ENCODE peak calls at places on chromosomes 6 and 20, in six cellular contexts. One of them, this sample, is unnamed.

GRCh38 chr6:138128096-138128495 is 20.9 kb upstream of the PERP start:
- DNase-seq in MM.1S: no peak
- DNase-seq in heart right ventricle: no peak
- DNase-seq in left lung: no peak
- DNase-seq in left ventricle myocardium inferior: no peak
- DNase-seq in heart left ventricle: no peak
- DNase-seq in this sample: no peak

GRCh38 chr6:137423444-137424168 is 70.6 kb downstream of the OLIG3 start:
- DNase-seq in MM.1S: no peak
- DNase-seq in heart right ventricle: no peak
- DNase-seq in left lung: no peak
- DNase-seq in left ventricle myocardium inferior: no peak
- DNase-seq in heart left ventricle: no peak
- DNase-seq in this sample: no peak

GRCh38 chr6:111208928-111209327 is 121.6 kb downstream of the SLC16A10 start:
- DNase-seq in MM.1S: no peak
- DNase-seq in heart right ventricle: no peak
- DNase-seq in left lung: no peak
- DNase-seq in left ventricle myocardium inferior: no peak
- DNase-seq in heart left ventricle: no peak
- DNase-seq in this sample: no peak

GRCh38 chr6:94446120-94446519 is 1026.8 kb upstream of the EPHA7 start:
- DNase-seq in MM.1S: no peak
- DNase-seq in heart right ventricle: no peak
- DNase-seq in left lung: no peak
- DNase-seq in left ventricle myocardium inferior: no peak
- DNase-seq in heart left ventricle: no peak
- DNase-seq in this sample: no peak

GRCh38 chr20:51767867-51768758 is at the start of gene ATP9A:
- DNase-seq in MM.1S: no peak
- DNase-seq in heart right ventricle: peak
- DNase-seq in left lung: no peak
- DNase-seq in left ventricle myocardium inferior: peak
- DNase-seq in heart left ventricle: peak
- DNase-seq in this sample: no peak

GRCh38 chr20:16007978-16008377 is 565.3 kb downstream of the KIF16B start:
- DNase-seq in MM.1S: no peak
- DNase-seq in heart right ventricle: no peak
- DNase-seq in left lung: no peak
- DNase-seq in left ventricle myocardium inferior: no peak
- DNase-seq in heart left ventricle: no peak
- DNase-seq in this sample: no peak

GRCh38 chr6:54980511-54981275 is 134.1 kb downstream of the FAM83B start:
- DNase-seq in MM.1S: no peak
- DNase-seq in heart right ventricle: no peak
- DNase-seq in left lung: no peak
- DNase-seq in left ventricle myocardium inferior: no peak
- DNase-seq in heart left ventricle: no peak
- DNase-seq in this sample: no peak

GRCh38 chr20:33516882-33517281 is 27.0 kb downstream of the CBFA2T2 start:
- DNase-seq in MM.1S: peak
- DNase-seq in heart right ventricle: no peak
- DNase-seq in left lung: no peak
- DNase-seq in left ventricle myocardium inferior: no peak
- DNase-seq in heart left ventricle: no peak
- DNase-seq in this sample: no peak

GRCh38 chr6:87724994-87725811 is 23.2 kb upstream of the AKIRIN2 start:
- DNase-seq in MM.1S: peak
- DNase-seq in heart right ventricle: no peak
- DNase-seq in left lung: no peak
- DNase-seq in left ventricle myocardium inferior: no peak
- DNase-seq in heart left ventricle: no peak
- DNase-seq in this sample: peak

GRCh38 chr6:44649365-44650025 is 262.0 kb downstream of the CDC5L start:
- DNase-seq in MM.1S: peak
- DNase-seq in heart right ventricle: no peak
- DNase-seq in left lung: no peak
- DNase-seq in left ventricle myocardium inferior: no peak
- DNase-seq in heart left ventricle: no peak
- DNase-seq in this sample: no peak

GRCh38 chr6:37354526-37355384 is 972 bp downstream of the RNF8 start:
- DNase-seq in MM.1S: no peak
- DNase-seq in heart right ventricle: no peak
- DNase-seq in left lung: peak
- DNase-seq in left ventricle myocardium inferior: peak
- DNase-seq in heart left ventricle: no peak
- DNase-seq in this sample: no peak

GRCh38 chr20:58818585-58819285 is 32.0 kb downstream of the GNAS-AS1 start:
- DNase-seq in MM.1S: no peak
- DNase-seq in heart right ventricle: no peak
- DNase-seq in left lung: no peak
- DNase-seq in left ventricle myocardium inferior: no peak
- DNase-seq in heart left ventricle: no peak
- DNase-seq in this sample: no peak

GRCh38 chr6:143336446-143337152 is 113.9 kb downstream of the ADAT2 start:
- DNase-seq in MM.1S: no peak
- DNase-seq in heart right ventricle: no peak
- DNase-seq in left lung: no peak
- DNase-seq in left ventricle myocardium inferior: no peak
- DNase-seq in heart left ventricle: no peak
- DNase-seq in this sample: no peak

GRCh38 chr6:15441215-15441868 is 195.5 kb downstream of the JARID2 start:
- DNase-seq in MM.1S: peak
- DNase-seq in heart right ventricle: peak
- DNase-seq in left lung: no peak
- DNase-seq in left ventricle myocardium inferior: no peak
- DNase-seq in heart left ventricle: peak
- DNase-seq in this sample: no peak

GRCh38 chr20:34179636-34180360 is 61.4 kb upstream of the ASIP start:
- DNase-seq in MM.1S: no peak
- DNase-seq in heart right ventricle: no peak
- DNase-seq in left lung: no peak
- DNase-seq in left ventricle myocardium inferior: no peak
- DNase-seq in heart left ventricle: no peak
- DNase-seq in this sample: no peak

GRCh38 chr20:54255157-54255556 is 47.3 kb downstream of the PFDN4 start:
- DNase-seq in MM.1S: no peak
- DNase-seq in heart right ventricle: no peak
- DNase-seq in left lung: no peak
- DNase-seq in left ventricle myocardium inferior: no peak
- DNase-seq in heart left ventricle: no peak
- DNase-seq in this sample: no peak

GRCh38 chr6:81774542-81774941 is 22.1 kb upstream of the TENT5A start:
- DNase-seq in MM.1S: no peak
- DNase-seq in heart right ventricle: no peak
- DNase-seq in left lung: no peak
- DNase-seq in left ventricle myocardium inferior: no peak
- DNase-seq in heart left ventricle: no peak
- DNase-seq in this sample: no peak

GRCh38 chr6:98136333-98136732 is 698.0 kb upstream of the POU3F2 start:
- DNase-seq in MM.1S: no peak
- DNase-seq in heart right ventricle: no peak
- DNase-seq in left lung: no peak
- DNase-seq in left ventricle myocardium inferior: no peak
- DNase-seq in heart left ventricle: no peak
- DNase-seq in this sample: no peak

DNA sequence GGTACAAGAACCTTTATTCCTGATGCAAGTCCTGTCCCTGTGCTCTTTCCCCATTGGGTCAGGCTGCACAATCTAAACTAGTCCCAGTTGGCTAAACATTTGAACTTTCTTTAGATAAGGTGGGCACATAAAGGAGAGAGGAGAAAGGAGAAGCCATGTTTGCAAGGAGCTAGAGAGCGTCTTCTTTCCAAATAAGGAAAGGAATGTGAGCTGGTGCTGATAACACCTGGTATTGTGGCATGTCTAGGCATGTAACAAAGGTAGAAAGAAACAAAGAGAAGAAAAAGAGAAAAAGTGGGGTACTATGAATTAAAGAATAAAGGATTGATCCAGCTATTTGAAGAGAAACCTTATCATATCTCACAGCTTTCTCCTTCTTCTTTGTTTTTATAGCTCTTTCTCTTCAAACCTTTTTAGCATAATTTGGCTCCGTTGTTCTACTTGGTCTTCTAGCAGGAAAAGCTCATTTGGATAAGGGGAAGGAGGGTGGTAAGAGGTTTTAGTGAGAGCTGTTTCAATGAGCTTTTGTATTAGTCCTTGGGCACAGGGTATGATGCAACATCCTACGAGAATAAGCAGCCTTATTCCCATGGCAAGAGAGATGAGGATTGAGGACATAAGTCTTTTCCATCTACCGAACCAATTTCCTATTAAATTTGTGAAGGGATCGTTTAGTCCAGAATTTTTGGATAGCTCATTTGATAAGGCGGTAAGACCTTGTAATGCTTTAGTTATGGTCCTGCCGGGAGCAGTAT is 415.5 kb upstream of the MAN1A1 start:
- DNase-seq in MM.1S: no peak
- DNase-seq in heart right ventricle: no peak
- DNase-seq in left lung: no peak
- DNase-seq in left ventricle myocardium inferior: no peak
- DNase-seq in heart left ventricle: no peak
- DNase-seq in this sample: no peak
- H3K4me3 ChIP-seq in MM.1S: no peak
- H3K4me3 ChIP-seq in heart right ventricle: no peak
- H3K4me3 ChIP-seq in left lung: no peak
- H3K4me3 ChIP-seq in left ventricle myocardium inferior: no peak
- H3K4me3 ChIP-seq in heart left ventricle: no peak
- H3K4me3 ChIP-seq in this sample: no peak

DNA sequence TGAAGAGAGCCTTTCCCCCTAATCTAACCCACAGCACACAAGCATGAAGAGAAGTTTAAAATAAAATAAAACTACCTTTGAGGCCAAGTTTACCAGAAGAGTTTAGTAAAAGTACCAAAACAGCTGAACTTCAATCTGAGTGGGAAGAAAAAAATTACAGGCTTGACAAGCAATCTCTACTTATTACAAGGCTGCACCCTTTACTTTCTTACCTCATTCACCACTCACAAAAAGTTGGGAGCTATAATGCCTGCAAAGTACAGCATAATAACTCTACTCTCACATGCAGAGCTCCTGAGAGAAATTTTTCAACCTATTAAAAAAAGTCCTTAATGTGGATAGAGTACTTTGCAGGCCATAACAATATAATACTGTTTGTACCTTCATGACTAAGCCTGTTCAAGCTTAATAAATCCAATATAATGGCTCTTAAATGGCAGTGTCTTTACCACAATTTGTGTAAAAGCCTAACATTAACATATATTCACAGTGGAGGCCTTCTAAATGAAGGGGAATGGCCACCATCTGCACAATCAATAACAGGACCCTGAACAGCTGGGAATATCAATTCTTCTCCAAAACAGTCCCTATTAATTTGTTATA is 103.1 kb downstream of the DST start:
- DNase-seq in MM.1S: no peak
- DNase-seq in heart right ventricle: no peak
- DNase-seq in left lung: no peak
- DNase-seq in left ventricle myocardium inferior: no peak
- DNase-seq in heart left ventricle: no peak
- DNase-seq in this sample: no peak
- H3K4me3 ChIP-seq in MM.1S: no peak
- H3K4me3 ChIP-seq in heart right ventricle: peak
- H3K4me3 ChIP-seq in left lung: peak
- H3K4me3 ChIP-seq in left ventricle myocardium inferior: peak
- H3K4me3 ChIP-seq in heart left ventricle: peak
- H3K4me3 ChIP-seq in this sample: no peak

DNA sequence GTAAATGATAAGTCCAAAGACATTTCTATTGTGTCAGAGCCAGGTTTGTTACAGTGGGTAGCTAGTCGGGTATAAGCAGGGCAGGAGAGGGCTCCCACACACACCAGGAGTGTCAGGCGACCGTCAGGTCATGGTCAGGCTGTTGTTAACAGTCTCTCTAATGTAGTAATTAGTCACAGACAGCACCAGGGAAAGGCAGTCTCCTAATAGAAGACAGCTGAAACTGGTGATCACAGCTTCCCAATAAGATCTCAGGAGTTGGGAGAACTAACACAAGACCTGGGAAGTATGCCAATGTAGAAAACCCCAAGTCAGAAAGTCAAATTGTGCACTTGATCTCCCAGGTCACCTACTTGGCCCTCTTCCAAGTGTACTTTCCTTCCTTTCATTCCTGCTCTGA is 53.1 kb upstream of the GPR6 start:
- DNase-seq in MM.1S: no peak
- DNase-seq in heart right ventricle: no peak
- DNase-seq in left lung: no peak
- DNase-seq in left ventricle myocardium inferior: no peak
- DNase-seq in heart left ventricle: no peak
- DNase-seq in this sample: no peak
- H3K4me3 ChIP-seq in MM.1S: no peak
- H3K4me3 ChIP-seq in heart right ventricle: no peak
- H3K4me3 ChIP-seq in left lung: no peak
- H3K4me3 ChIP-seq in left ventricle myocardium inferior: no peak
- H3K4me3 ChIP-seq in heart left ventricle: no peak
- H3K4me3 ChIP-seq in this sample: no peak

GRCh38 chr6:135185483-135185882 is 4.4 kb downstream of the MYB start:
- DNase-seq in MM.1S: no peak
- DNase-seq in heart right ventricle: no peak
- DNase-seq in left lung: no peak
- DNase-seq in left ventricle myocardium inferior: no peak
- DNase-seq in heart left ventricle: no peak
- DNase-seq in this sample: no peak
- H3K4me3 ChIP-seq in MM.1S: no peak
- H3K4me3 ChIP-seq in heart right ventricle: no peak
- H3K4me3 ChIP-seq in left lung: no peak
- H3K4me3 ChIP-seq in left ventricle myocardium inferior: no peak
- H3K4me3 ChIP-seq in heart left ventricle: no peak
- H3K4me3 ChIP-seq in this sample: no peak

GRCh38 chr6:127120787-127121636 is 2.5 kb downstream of the RSPO3 start:
- DNase-seq in MM.1S: peak
- DNase-seq in heart right ventricle: peak
- DNase-seq in left lung: peak
- DNase-seq in left ventricle myocardium inferior: peak
- DNase-seq in heart left ventricle: peak
- DNase-seq in this sample: peak
- H3K4me3 ChIP-seq in MM.1S: no peak
- H3K4me3 ChIP-seq in heart right ventricle: no peak
- H3K4me3 ChIP-seq in left lung: peak
- H3K4me3 ChIP-seq in left ventricle myocardium inferior: peak
- H3K4me3 ChIP-seq in heart left ventricle: peak
- H3K4me3 ChIP-seq in this sample: no peak

DNA sequence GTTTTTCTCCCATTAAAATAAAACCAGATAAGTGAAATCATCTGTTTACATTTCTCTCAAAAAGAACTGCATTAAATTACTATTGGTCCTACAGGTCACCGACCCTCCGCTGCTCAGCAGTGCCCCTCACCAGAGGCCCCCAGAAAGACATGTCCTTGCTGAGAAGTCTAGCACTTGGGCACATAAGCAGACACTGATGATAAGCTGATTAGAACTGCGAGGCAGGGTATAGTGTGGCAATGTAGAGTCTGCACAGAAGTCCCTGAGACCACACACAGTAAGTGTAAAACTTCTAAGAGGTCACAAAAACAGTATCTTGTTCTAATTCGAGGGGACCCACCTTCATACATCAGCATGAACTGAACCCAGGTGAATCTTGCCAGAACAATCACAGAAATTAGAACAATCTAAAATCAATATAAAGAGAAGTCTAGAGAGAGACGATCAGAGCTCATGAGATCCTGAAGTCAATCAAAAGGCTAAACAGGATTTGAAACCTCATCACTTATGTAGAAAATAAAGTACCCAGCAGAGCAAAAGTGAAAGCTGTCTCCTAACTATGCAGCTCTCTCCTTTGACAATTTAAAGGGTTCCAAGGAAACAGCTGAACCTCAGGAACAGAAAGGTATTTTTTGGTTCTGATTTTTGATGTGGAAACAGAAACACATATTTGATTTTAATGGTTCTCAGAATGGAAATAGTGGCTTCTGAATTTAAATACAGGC is 182.9 kb downstream of the PTPRT start:
- DNase-seq in MM.1S: no peak
- DNase-seq in heart right ventricle: no peak
- DNase-seq in left lung: no peak
- DNase-seq in left ventricle myocardium inferior: no peak
- DNase-seq in heart left ventricle: no peak
- DNase-seq in this sample: no peak
- H3K4me3 ChIP-seq in MM.1S: no peak
- H3K4me3 ChIP-seq in heart right ventricle: no peak
- H3K4me3 ChIP-seq in left lung: no peak
- H3K4me3 ChIP-seq in left ventricle myocardium inferior: no peak
- H3K4me3 ChIP-seq in heart left ventricle: no peak
- H3K4me3 ChIP-seq in this sample: no peak

This sample was measured in GM12864.